ENCODE peak calls at places on chromosomes 13 and 19, in seven cellular contexts. P is activated CD4-positive, alpha-beta T cell treated with anti-CD3 and anti-CD28 coated beads, Interleukin-2, amount 10 ng/mL, durations not matched to agents 7 days and 5 days; G is OCI-LY7; Y is central memory CD4-positive, alpha-beta T cell; D is cerebellar nuclear complex; L is heart left ventricle; X is PC-9. W is an unnamed sample.

GRCh38 chr19:56066152-56067023 is 54.7 kb downstream of the ZNF787 start:
- DNase-seq in P (peak), G (peak), Y (peak), D (no peak), L (peak), X (peak), W (peak)

GRCh38 chr13:51770681-51771417 is 33.1 kb downstream of the DHRS12 start:
- DNase-seq in P (no peak), G (peak), Y (no peak), D (no peak), L (no peak), X (no peak), W (no peak)

GRCh38 chr19:33063356-33064116 is 1.2 kb downstream of the RHPN2 start:
- DNase-seq in P (no peak), G (peak), Y (no peak), D (peak), L (peak), X (no peak), W (no peak)

GRCh38 chr19:42538841-42539709 is 10.8 kb upstream of the CEACAM1 start:
- DNase-seq in P (no peak), G (no peak), Y (no peak), D (no peak), L (no peak), X (no peak), W (no peak)

GRCh38 chr13:47798906-47799305 is 202.2 kb downstream of the SUCLA2 start:
- DNase-seq in P (no peak), G (no peak), Y (no peak), D (no peak), L (no peak), X (no peak), W (no peak)

GRCh38 chr19:43351998-43352746 is 1.3 kb upstream of the CD177 start:
- DNase-seq in P (no peak), G (no peak), Y (no peak), D (no peak), L (no peak), X (no peak), W (no peak)

GRCh38 chr13:36115306-36115705 is 15.9 kb downstream of the DCLK1 start:
- DNase-seq in P (no peak), G (no peak), Y (no peak), D (no peak), L (no peak), X (no peak), W (no peak)

GRCh38 chr13:27283906-27284523 is 13.4 kb downstream of the RASL11A start:
- DNase-seq in P (no peak), G (peak), Y (no peak), D (no peak), L (no peak), X (peak), W (no peak)